ENCODE peak calls at places on chromosomes 11 and 22, in ten cellular contexts. B is body of pancreas; O is endothelial cell; A is IMR-90; Q is esophagus squamous epithelium; U is fibroblast of mammary gland; Y is fibroblast of the aortic adventitia; M is foreskin fibroblast; D is CD4-positive, alpha-beta T cell; E is lower lobe of right lung. V is an unnamed sample.
A peak's percentile ranks its signal among the peaks of the same experiment; 100 is the strongest.

GRCh38 chr22:20258584-20259335 is 9.4 kb downstream of the RTN4R start:
- DNase-seq in B (no peak), O (peak; percentile 36), A (no peak), Q (no peak), U (no peak), Y (no peak), M (no peak), D (no peak), E (no peak), V (no peak)

GRCh38 chr11:122758361-122758760 is 79.9 kb upstream of the CRTAM start:
- DNase-seq in B (no peak), O (no peak), A (no peak), Q (no peak), U (no peak), Y (no peak), M (no peak), D (no peak), E (no peak), V (no peak)

GRCh38 chr11:1830119-1830499 is 4.7 kb upstream of the SYT8 start:
- DNase-seq in B (no peak), O (no peak), A (no peak), Q (no peak), U (no peak), Y (no peak), M (no peak), D (no peak), E (peak; percentile 42), V (no peak)

GRCh38 chr11:68535098-68535497 is 74.5 kb downstream of the PPP6R3 start:
- DNase-seq in B (no peak), O (no peak), A (no peak), Q (no peak), U (no peak), Y (no peak), M (peak; percentile 19), D (no peak), E (no peak), V (no peak)

GRCh38 chr22:39314251-39314971 is 5.0 kb downstream of the RPL3 start:
- DNase-seq in B (no peak), O (no peak), A (no peak), Q (no peak), U (no peak), Y (no peak), M (no peak), D (no peak), E (no peak), V (no peak)

GRCh38 chr22:35761037-35761436 is 43.4 kb downstream of the APOL5 start:
- DNase-seq in B (no peak), O (no peak), A (peak; percentile 24), Q (no peak), U (peak; percentile 33), Y (peak; percentile 35), M (peak; percentile 50), D (no peak), E (no peak), V (no peak)

GRCh38 chr11:2351701-2352100 is 25.4 kb upstream of the CD81 start:
- DNase-seq in B (no peak), O (no peak), A (no peak), Q (no peak), U (no peak), Y (no peak), M (no peak), D (no peak), E (no peak), V (no peak)

GRCh38 chr11:72397333-72397732 is 37.0 kb downstream of the CLPB start:
- DNase-seq in B (no peak), O (no peak), A (no peak), Q (no peak), U (no peak), Y (no peak), M (no peak), D (no peak), E (no peak), V (no peak)

GRCh38 chr22:19522190-19522880 is 1.9 kb downstream of the CLDN5 start:
- DNase-seq in B (no peak), O (no peak), A (no peak), Q (no peak), U (no peak), Y (no peak), M (no peak), D (no peak), E (no peak), V (no peak)

GRCh38 chr11:10304495-10305261 is at the start of gene ADM:
- DNase-seq in B (peak; percentile 88), O (peak; percentile 95), A (peak; percentile 93), Q (peak; percentile 39), U (peak; percentile 89), Y (peak; percentile 93), M (peak; percentile 99), D (no peak), E (peak; percentile 89), V (peak; percentile 42)

GRCh38 chr11:107316426-107316825 is 141.2 kb downstream of the CWF19L2 start:
- DNase-seq in B (no peak), O (no peak), A (no peak), Q (no peak), U (no peak), Y (no peak), M (no peak), D (no peak), E (no peak), V (no peak)

GRCh38 chr11:74615988-74616387 is 23.6 kb downstream of the POLD3 start:
- DNase-seq in B (no peak), O (no peak), A (peak; percentile 7), Q (no peak), U (no peak), Y (no peak), M (no peak), D (no peak), E (no peak), V (no peak)
- TF ChIP-seq CTCF in B (no peak), O (no peak), A (no peak), Q (no peak), U (no peak), Y (no peak), M (no peak), D (no peak), E (no peak), V (no peak)

DNA sequence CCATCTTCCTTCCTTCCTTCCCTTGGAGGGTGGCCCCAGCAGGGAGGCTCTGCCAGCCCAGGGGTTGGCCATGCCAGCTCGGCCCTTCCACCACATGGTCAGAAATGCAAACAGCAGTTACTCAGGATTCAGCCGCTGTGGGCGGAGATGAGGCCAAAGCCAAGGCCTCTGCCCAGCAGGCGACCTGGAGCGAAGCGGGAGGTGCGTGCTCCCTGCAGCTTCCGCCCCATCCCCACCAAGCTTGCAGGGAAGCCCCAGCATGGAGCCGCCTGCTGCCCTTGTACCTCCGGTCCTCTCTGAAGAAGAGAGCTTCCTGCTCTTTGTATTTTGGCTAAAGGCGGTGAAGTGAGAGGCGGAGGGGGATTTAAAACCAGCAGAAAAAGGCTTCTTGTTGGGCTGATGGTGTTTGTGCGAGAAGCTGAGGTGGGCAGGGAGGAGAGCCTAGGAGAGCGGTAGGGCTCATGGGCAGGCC is 50.4 kb downstream of the ANO1 start:
- DNase-seq in B (no peak), O (no peak), A (no peak), Q (no peak), U (no peak), Y (no peak), M (peak; percentile 23), D (no peak), E (no peak), V (no peak)
- TF ChIP-seq CTCF in B (no peak), O (no peak), A (peak; percentile 9), Q (no peak), U (no peak), Y (no peak), M (no peak), D (no peak), E (no peak), V (no peak)

GRCh38 chr22:42648017-42648367 is 1.2 kb downstream of the CYB5R3 start:
- DNase-seq in B (no peak), O (no peak), A (no peak), Q (no peak), U (no peak), Y (no peak), M (no peak), D (no peak), E (no peak), V (no peak)

GRCh38 chr22:42646569-42647525 is 2.3 kb downstream of the CYB5R3 start:
- DNase-seq in B (peak; percentile 79), O (no peak), A (no peak), Q (no peak), U (no peak), Y (peak; percentile 74), M (no peak), D (no peak), E (no peak), V (no peak)

GRCh38 chr22:42648368-42649260 is 578 bp downstream of the CYB5R3 start:
- DNase-seq in B (peak; percentile 83), O (no peak), A (no peak), Q (no peak), U (peak; percentile 24), Y (peak; percentile 34), M (peak; percentile 65), D (peak; percentile 11), E (peak; percentile 80), V (peak; percentile 50)

GRCh38 chr22:42651134-42651533 is 1.9 kb upstream of the CYB5R3 start:
- DNase-seq in B (no peak), O (no peak), A (peak; percentile 69), Q (no peak), U (peak; percentile 25), Y (no peak), M (peak; percentile 51), D (no peak), E (no peak), V (no peak)

DNA sequence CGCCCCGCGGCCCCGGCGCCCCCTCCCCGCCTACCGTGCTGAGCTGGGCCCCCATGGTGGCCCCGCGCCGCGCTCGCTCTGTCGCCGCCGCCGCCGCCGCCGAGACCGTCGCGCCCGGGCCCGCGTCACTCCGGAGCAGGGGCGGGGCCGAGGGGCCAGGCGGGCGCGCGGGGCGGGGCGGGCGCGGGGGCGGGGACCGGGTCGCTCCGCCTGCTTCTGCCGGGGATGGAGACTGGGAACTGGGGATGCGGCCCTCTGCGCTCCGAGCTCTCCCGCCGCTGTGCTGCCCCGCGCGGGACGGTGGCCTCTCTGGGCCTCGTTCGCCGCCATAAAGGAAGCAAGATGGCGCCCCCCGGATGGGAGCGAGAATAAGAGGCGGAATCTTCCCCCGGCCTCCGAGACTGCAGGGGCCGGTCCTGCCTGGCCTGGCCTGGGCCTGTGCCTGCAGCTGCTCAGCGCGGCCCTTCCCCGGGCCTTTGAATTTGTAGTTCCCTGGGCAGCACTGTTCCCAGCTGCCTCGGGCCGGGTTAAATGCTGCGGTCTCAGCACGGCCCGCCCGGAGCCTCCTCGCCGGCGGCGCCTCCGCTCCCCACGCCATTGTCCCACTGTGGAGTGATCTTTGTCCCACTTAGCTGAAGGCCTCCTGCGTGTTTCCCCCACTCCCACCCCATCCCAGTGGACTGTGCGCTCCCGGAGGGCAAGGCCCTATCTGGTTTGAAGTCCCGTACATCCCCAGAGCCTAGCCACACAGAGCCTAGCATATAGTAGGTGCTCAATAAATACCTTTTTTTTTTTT is at the start of gene CYB5R3:
- DNase-seq in B (peak; percentile 83), O (peak; percentile 88), A (peak; percentile 73), Q (peak; percentile 36), U (peak; percentile 74), Y (peak; percentile 75), M (peak; percentile 93), D (peak; percentile 70), E (peak; percentile 88), V (peak; percentile 78)
- TF ChIP-seq CTCF in B (no peak), O (no peak), A (no peak), Q (no peak), U (no peak), Y (no peak), M (no peak), D (no peak), E (no peak), V (peak; percentile 16)

DNA sequence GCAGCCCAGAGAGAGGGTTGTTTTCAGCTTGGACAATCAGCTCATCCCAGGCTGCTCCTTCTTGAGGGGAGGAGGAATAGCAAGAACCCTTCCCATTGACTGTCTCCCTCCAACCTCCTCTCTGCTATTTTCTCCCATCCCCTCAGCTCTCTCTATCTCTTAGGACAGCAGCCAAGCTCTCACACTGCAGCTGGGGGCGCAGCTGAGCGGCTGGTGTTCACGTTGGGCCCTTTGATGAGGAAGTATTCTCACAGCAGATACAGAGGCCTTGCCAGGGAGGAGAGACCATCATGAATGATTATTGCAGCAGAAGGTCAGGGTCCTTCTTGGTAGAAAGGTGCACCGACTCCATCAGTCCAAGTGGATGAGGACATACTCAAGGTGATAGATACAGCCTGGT is 26.5 kb upstream of the CADM1 start:
- DNase-seq in B (no peak), O (no peak), A (no peak), Q (no peak), U (no peak), Y (no peak), M (no peak), D (no peak), E (no peak), V (no peak)
- TF ChIP-seq CTCF in B (no peak), O (no peak), A (peak; percentile 8), Q (no peak), U (no peak), Y (no peak), M (no peak), D (no peak), E (no peak), V (no peak)